ENCODE peak calls at places on chromosomes 4 and X, in seven cellular contexts. F is H1, K is neuronal stem cell, M is trophoblast cell, N is IMR-90, Z is mesenchymal stem cell, V is mesendoderm. G is an unnamed sample.

GRCh38 chrX:10901290-10901633 is 209.9 kb upstream of the HCCS start:
- DNase-seq in F (no peak), K (no peak), M (no peak), N (peak), Z (no peak), V (no peak), G (no peak)

GRCh38 chr4:83251074-83251835 is 33.3 kb downstream of the COQ2 start:
- DNase-seq in F (no peak), K (no peak), M (no peak), N (no peak), Z (no peak), V (no peak), G (no peak)

GRCh38 chr4:168203233-168203911 is 111.0 kb downstream of the ANXA10 start:
- DNase-seq in F (no peak), K (no peak), M (no peak), N (no peak), Z (no peak), V (peak), G (no peak)

GRCh38 chr4:2441393-2442174 is 22.8 kb downstream of the CFAP99 start:
- DNase-seq in F (peak), K (peak), M (peak), N (peak), Z (peak), V (peak), G (peak)

GRCh38 chr4:176043838-176044588 is 21.6 kb upstream of the WDR17 start:
- DNase-seq in F (no peak), K (no peak), M (no peak), N (no peak), Z (no peak), V (no peak), G (no peak)

GRCh38 chr4:7428261-7429068 is 6.3 kb downstream of the PSAPL1 start:
- DNase-seq in F (no peak), K (peak), M (no peak), N (no peak), Z (no peak), V (peak), G (peak)

GRCh38 chr4:95929448-95930064 is 89.7 kb downstream of the PDHA2 start:
- DNase-seq in F (no peak), K (peak), M (no peak), N (no peak), Z (peak), V (peak), G (no peak)

GRCh38 chrX:44060221-44060620 is 87.0 kb upstream of the NDP start:
- DNase-seq in F (no peak), K (no peak), M (no peak), N (no peak), Z (no peak), V (no peak), G (no peak)

GRCh38 chr4:143633833-143634232 is 66.6 kb downstream of the FREM3 start:
- DNase-seq in F (no peak), K (no peak), M (no peak), N (no peak), Z (no peak), V (no peak), G (no peak)

GRCh38 chr4:72701987-72702819 is 133.2 kb upstream of the ADAMTS3 start:
- DNase-seq in F (no peak), K (peak), M (no peak), N (peak), Z (peak), V (peak), G (no peak)

GRCh38 chrX:72028701-72029470 is 102.8 kb downstream of the RTL5 start:
- DNase-seq in F (no peak), K (no peak), M (no peak), N (no peak), Z (no peak), V (no peak), G (peak)

GRCh38 chr4:8341691-8342090 is 72.1 kb downstream of the HTRA3 start:
- DNase-seq in F (no peak), K (no peak), M (no peak), N (no peak), Z (no peak), V (no peak), G (no peak)

GRCh38 chr4:46196086-46196485 is 72.2 kb upstream of the GABRG1 start:
- DNase-seq in F (no peak), K (no peak), M (no peak), N (no peak), Z (no peak), V (peak), G (peak)

GRCh38 chr4:169768385-169768784 is 10.6 kb upstream of the HPF1 start:
- DNase-seq in F (no peak), K (no peak), M (no peak), N (no peak), Z (no peak), V (no peak), G (no peak)

GRCh38 chrX:8803326-8803725 is 2.1 kb upstream of the FAM9A start:
- DNase-seq in F (no peak), K (no peak), M (no peak), N (no peak), Z (no peak), V (no peak), G (no peak)

GRCh38 chr4:22162454-22162853 is 213.9 kb upstream of the KCNIP4 start:
- DNase-seq in F (no peak), K (no peak), M (no peak), N (no peak), Z (no peak), V (no peak), G (no peak)

GRCh38 chr4:81882222-81882621 is 410.5 kb upstream of the RASGEF1B start:
- DNase-seq in F (no peak), K (no peak), M (no peak), N (no peak), Z (no peak), V (no peak), G (no peak)

GRCh38 chr4:149441338-149441737 is 374.3 kb downstream of the IQCM start:
- DNase-seq in F (no peak), K (no peak), M (no peak), N (peak), Z (peak), V (no peak), G (no peak)

GRCh38 chrX:45385767-45386166 is 185.1 kb upstream of the DIPK2B start:
- DNase-seq in F (no peak), K (no peak), M (no peak), N (peak), Z (no peak), V (no peak), G (no peak)

GRCh38 chr4:185520119-185520518 is 15.2 kb downstream of the PDLIM3 start:
- DNase-seq in F (no peak), K (no peak), M (no peak), N (peak), Z (peak), V (no peak), G (no peak)

GRCh38 chr4:99209671-99210070 is 9.4 kb downstream of the ADH6 start:
- DNase-seq in F (no peak), K (no peak), M (peak), N (peak), Z (no peak), V (peak), G (no peak)

GRCh38 chrX:34849371-34849770 is 93.2 kb upstream of the FAM47B start:
- DNase-seq in F (no peak), K (no peak), M (no peak), N (peak), Z (peak), V (no peak), G (no peak)

GRCh38 chr4:140019619-140020367 is 134.2 kb downstream of the MAML3 start:
- DNase-seq in F (no peak), K (no peak), M (no peak), N (no peak), Z (no peak), V (no peak), G (no peak)

GRCh38 chr4:121938282-121939092 is 13.4 kb downstream of the TRPC3 start:
- DNase-seq in F (no peak), K (no peak), M (peak), N (peak), Z (peak), V (peak), G (no peak)

GRCh38 chrX:38804481-38805293 is 3.4 kb downstream of the MID1IP1 start:
- DNase-seq in F (no peak), K (peak), M (peak), N (no peak), Z (peak), V (peak), G (no peak)

GRCh38 chr4:149980941-149981340 is 97.3 kb upstream of the DCLK2 start:
- DNase-seq in F (peak), K (peak), M (peak), N (peak), Z (peak), V (peak), G (no peak)

GRCh38 chr4:96102541-96103018 is 262.7 kb downstream of the PDHA2 start:
- DNase-seq in F (no peak), K (no peak), M (peak), N (no peak), Z (peak), V (peak), G (no peak)

GRCh38 chrX:46180258-46180687 is 364.9 kb downstream of the ZNF674 start:
- DNase-seq in F (no peak), K (peak), M (no peak), N (peak), Z (peak), V (peak), G (no peak)

GRCh38 chr4:16278178-16278577 is 51.9 kb upstream of the TAPT1 start:
- DNase-seq in F (no peak), K (no peak), M (no peak), N (no peak), Z (no peak), V (no peak), G (no peak)

GRCh38 chrX:142483965-142484364 is 278.9 kb upstream of the MAGEC2 start:
- DNase-seq in F (no peak), K (no peak), M (no peak), N (no peak), Z (no peak), V (no peak), G (no peak)

GRCh38 chr4:173039617-173040176 is 128.9 kb upstream of the GALNT7 start:
- DNase-seq in F (no peak), K (no peak), M (no peak), N (no peak), Z (no peak), V (no peak), G (no peak)

GRCh38 chr4:38500433-38500832 is 163.6 kb upstream of the KLF3 start:
- DNase-seq in F (no peak), K (no peak), M (no peak), N (no peak), Z (no peak), V (no peak), G (no peak)

GRCh38 chr4:1309261-1310010 is 19.7 kb downstream of the MAEA start:
- DNase-seq in F (peak), K (peak), M (peak), N (peak), Z (peak), V (peak), G (peak)

GRCh38 chr4:73187325-73187724 is 71.3 kb downstream of the ANKRD17 start:
- DNase-seq in F (no peak), K (no peak), M (no peak), N (peak), Z (peak), V (peak), G (no peak)

GRCh38 chr4:144645102-144645469 is 870 bp upstream of the HHIP start:
- DNase-seq in F (no peak), K (no peak), M (no peak), N (no peak), Z (no peak), V (no peak), G (peak)

GRCh38 chrX:131392666-131393065 is 103.6 kb upstream of the IGSF1 start:
- DNase-seq in F (no peak), K (no peak), M (no peak), N (no peak), Z (no peak), V (no peak), G (no peak)

GRCh38 chrX:148380107-148380506 is 120.3 kb upstream of the AFF2 start:
- DNase-seq in F (no peak), K (no peak), M (no peak), N (no peak), Z (no peak), V (no peak), G (no peak)

DNA sequence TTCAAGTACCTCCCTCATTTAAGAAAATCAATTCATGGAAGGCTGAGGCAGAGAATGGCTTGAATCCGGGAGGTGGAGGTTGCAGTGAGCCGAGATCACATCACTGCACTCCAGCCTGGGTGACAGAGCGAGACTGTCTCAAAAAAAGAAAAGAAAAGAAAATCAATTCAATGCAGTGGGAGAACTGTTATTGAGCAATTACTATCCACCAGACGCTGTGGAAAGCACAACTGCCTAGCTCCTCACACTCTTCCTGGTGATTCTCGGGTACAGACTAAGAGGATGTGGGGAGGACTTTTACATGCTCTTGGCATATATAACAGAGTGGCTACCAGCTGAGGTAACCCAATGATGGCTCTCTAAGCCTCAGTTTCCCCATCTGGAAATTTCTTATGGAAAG is 2.7 kb upstream of the TMSB4X start:
- DNase-seq in F (no peak), K (no peak), M (no peak), N (no peak), Z (no peak), V (no peak), G (no peak)
- H3K9ac ChIP-seq in F (no peak), K (no peak), M (no peak), N (no peak), Z (peak), V (no peak), G (no peak)

GRCh38 chrX:109854096-109854495 is 121.0 kb upstream of the ACSL4 start:
- DNase-seq in F (no peak), K (no peak), M (no peak), N (no peak), Z (no peak), V (no peak), G (no peak)
- H3K4ac ChIP-seq in F (no peak), K (no peak), M (no peak), N (no peak), Z (no peak), V (no peak), G (no peak)

GRCh38 chr4:164441131-164441530 is 312.8 kb upstream of the SMIM31 start:
- DNase-seq in F (no peak), K (peak), M (no peak), N (no peak), Z (no peak), V (no peak), G (no peak)
- H3K9ac ChIP-seq in F (no peak), K (no peak), M (no peak), N (no peak), Z (no peak), V (no peak), G (no peak)

GRCh38 chr4:108156391-108156790 is 12.3 kb downstream of the LEF1 start:
- DNase-seq in F (no peak), K (no peak), M (no peak), N (no peak), Z (no peak), V (no peak), G (no peak)
- H3K4ac ChIP-seq in F (no peak), K (no peak), M (no peak), N (no peak), Z (no peak), V (no peak), G (no peak)

GRCh38 chr4:110640608-110641007 is 17.7 kb upstream of the PITX2 start:
- DNase-seq in F (no peak), K (no peak), M (no peak), N (no peak), Z (no peak), V (peak), G (no peak)

GRCh38 chr4:110644008-110644407 is 21.1 kb upstream of the PITX2 start:
- DNase-seq in F (no peak), K (no peak), M (no peak), N (no peak), Z (no peak), V (no peak), G (no peak)

GRCh38 chr4:110639207-110640092 is 16.6 kb upstream of the PITX2 start:
- DNase-seq in F (no peak), K (no peak), M (no peak), N (no peak), Z (peak), V (peak), G (peak)

GRCh38 chr4:110643096-110643495 is 20.2 kb upstream of the PITX2 start:
- DNase-seq in F (no peak), K (no peak), M (no peak), N (no peak), Z (no peak), V (peak), G (no peak)

DNA sequence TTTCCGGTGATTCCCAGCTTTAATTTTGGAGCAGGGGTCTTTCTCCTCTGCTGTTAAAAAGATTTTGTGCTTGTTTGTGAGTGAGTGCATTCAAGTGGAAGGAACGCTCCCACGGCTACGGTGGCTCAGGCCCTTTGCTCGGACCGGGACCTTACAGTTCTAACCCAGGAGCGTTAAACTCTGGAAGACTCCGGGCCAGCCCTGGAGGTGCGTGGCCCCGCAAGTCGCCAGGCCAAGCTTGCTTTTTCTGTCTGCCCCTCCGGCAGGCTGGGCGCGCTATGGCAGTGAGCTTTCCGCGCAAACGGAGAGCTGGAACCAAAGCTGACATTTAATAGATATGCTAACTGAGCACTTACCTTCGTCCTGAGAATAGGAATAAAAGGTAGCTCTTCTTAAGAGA is 18.3 kb upstream of the PITX2 start:
- DNase-seq in F (no peak), K (no peak), M (no peak), N (no peak), Z (no peak), V (peak), G (peak)
- H3K9ac ChIP-seq in F (no peak), K (no peak), M (no peak), N (no peak), Z (no peak), V (peak), G (no peak)

DNA sequence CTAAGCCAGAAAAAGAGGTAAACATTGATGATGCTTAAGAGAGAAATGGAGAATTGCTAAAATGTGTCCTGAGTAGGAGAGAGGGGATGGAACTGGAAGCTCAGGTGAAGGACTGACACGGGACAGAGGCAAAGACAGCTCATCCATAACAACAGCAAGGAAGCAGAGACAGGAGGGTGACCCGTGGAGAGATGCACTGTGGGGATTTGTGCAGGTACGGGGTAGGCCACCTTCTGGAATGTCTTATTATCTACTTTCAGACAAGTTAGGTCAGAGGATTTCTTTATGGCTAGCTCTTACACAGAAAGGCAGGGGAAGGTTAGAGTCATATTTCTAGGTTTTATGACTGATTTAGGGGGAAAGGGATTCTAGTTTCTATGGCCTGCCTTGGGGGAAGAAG is 31.7 kb downstream of the RXFP1 start:
- DNase-seq in F (no peak), K (no peak), M (no peak), N (no peak), Z (no peak), V (no peak), G (no peak)
- H3K4ac ChIP-seq in F (no peak), K (no peak), M (no peak), N (no peak), Z (no peak), V (no peak), G (no peak)

DNA sequence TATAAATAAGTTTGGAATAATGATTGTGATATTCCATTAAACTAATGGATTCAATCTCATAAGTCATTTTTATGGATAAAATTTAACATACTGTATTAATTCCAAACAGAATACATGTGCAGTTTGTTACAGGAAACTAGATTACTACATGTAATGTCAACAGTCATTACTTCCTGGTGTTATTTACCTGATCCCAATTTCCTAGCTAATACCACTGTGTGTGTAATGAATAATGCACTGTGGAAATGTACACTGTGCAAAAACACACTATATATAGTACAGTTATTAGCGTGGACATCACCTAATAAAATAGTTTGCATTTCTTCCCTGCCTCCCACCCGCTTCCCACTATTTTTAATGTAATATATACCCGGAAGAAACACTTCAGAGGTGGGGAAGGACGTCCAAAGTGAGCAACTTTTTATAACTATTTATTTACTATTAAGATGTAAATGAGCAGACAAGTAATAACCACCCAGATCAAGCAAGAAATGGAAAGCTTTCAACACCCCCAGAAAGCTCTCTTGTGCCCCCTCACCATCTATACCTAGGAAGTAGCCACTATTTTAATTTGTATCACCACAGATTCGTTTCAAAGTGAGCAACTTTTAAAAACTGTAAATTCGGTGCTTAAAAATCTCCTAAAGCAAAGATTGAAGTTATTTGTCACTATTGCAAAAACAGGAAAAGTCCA is 219.1 kb downstream of the THOC2 start:
- DNase-seq in F (no peak), K (no peak), M (no peak), N (no peak), Z (no peak), V (no peak), G (no peak)
- H3K9ac ChIP-seq in F (no peak), K (no peak), M (no peak), N (no peak), Z (no peak), V (no peak), G (no peak)

GRCh38 chrX:136652822-136653723 is 5.1 kb downstream of the CD40LG start:
- DNase-seq in F (no peak), K (no peak), M (no peak), N (no peak), Z (no peak), V (no peak), G (no peak)

GRCh38 chrX:136647969-136648368 is at the start of gene CD40LG:
- DNase-seq in F (no peak), K (no peak), M (no peak), N (no peak), Z (no peak), V (no peak), G (no peak)

GRCh38 chrX:136646602-136647239 is 1.2 kb upstream of the CD40LG start:
- DNase-seq in F (no peak), K (no peak), M (no peak), N (no peak), Z (no peak), V (no peak), G (no peak)

GRCh38 chrX:136656596-136656995 is 8.6 kb downstream of the CD40LG start:
- DNase-seq in F (no peak), K (no peak), M (no peak), N (no peak), Z (no peak), V (no peak), G (no peak)

GRCh38 chrX:136650811-136651210 is 2.9 kb downstream of the CD40LG start:
- DNase-seq in F (no peak), K (no peak), M (no peak), N (no peak), Z (no peak), V (no peak), G (no peak)
- H3K4ac ChIP-seq in F (no peak), K (no peak), M (no peak), N (no peak), Z (no peak), V (no peak), G (no peak)

GRCh38 chrX:19885732-19886131 is 1.7 kb downstream of the SH3KBP1 start:
- DNase-seq in F (no peak), K (no peak), M (no peak), N (no peak), Z (no peak), V (no peak), G (no peak)
- H3K9ac ChIP-seq in F (no peak), K (no peak), M (no peak), N (no peak), Z (peak), V (no peak), G (no peak)

G was measured in H9.